ENCODE peak calls at places on chromosomes 2 and 18, in nine cellular contexts. I is RWPE1, H is dermis blood vessel endothelial cell, M is EH, W is DMS153, J is AG20443, A is RPMI7951, Q is SW 1271, Y is AG08396. T is an unnamed sample.

GRCh38 chr2:56053679-56054078 is 130.1 kb upstream of the EFEMP1 start:
- DNase-seq in I (no peak), H (no peak), M (no peak), W (no peak), J (no peak), A (no peak), Q (no peak), Y (no peak), T (no peak)

GRCh38 chr18:39602112-39602511 is 2036.5 kb upstream of the CELF4 start:
- DNase-seq in I (no peak), H (no peak), M (no peak), W (no peak), J (no peak), A (no peak), Q (no peak), Y (no peak), T (no peak)

GRCh38 chr2:154173919-154174318 is 302.2 kb downstream of the GALNT13 start:
- DNase-seq in I (no peak), H (no peak), M (no peak), W (no peak), J (no peak), A (no peak), Q (no peak), Y (no peak), T (no peak)

GRCh38 chr2:163175294-163175693 is 336.7 kb upstream of the KCNH7 start:
- DNase-seq in I (no peak), H (no peak), M (no peak), W (no peak), J (no peak), A (no peak), Q (no peak), Y (no peak), T (peak)

GRCh38 chr2:196314780-196315179 is 143.4 kb upstream of the STK17B start:
- DNase-seq in I (no peak), H (no peak), M (peak), W (no peak), J (no peak), A (peak), Q (no peak), Y (no peak), T (peak)

GRCh38 chr2:86790828-86791561 is at the start of gene CD8A:
- DNase-seq in I (no peak), H (peak), M (peak), W (no peak), J (peak), A (peak), Q (no peak), Y (peak), T (peak)

GRCh38 chr2:152304845-152305244 is 30.1 kb upstream of the FMNL2 start:
- DNase-seq in I (peak), H (no peak), M (peak), W (no peak), J (peak), A (no peak), Q (no peak), Y (peak), T (peak)

GRCh38 chr2:68333009-68333408 is 13.3 kb upstream of the CNRIP1 start:
- DNase-seq in I (no peak), H (no peak), M (no peak), W (no peak), J (no peak), A (no peak), Q (no peak), Y (no peak), T (no peak)

GRCh38 chr18:35091841-35092240 is 50.6 kb downstream of the MAPRE2 start:
- DNase-seq in I (no peak), H (no peak), M (no peak), W (no peak), J (no peak), A (no peak), Q (no peak), Y (no peak), T (no peak)

GRCh38 chr2:20507166-20507692 is 60.4 kb downstream of the RHOB start:
- DNase-seq in I (no peak), H (no peak), M (peak), W (peak), J (no peak), A (peak), Q (no peak), Y (no peak), T (peak)

GRCh38 chr2:15198051-15198450 is 363.1 kb downstream of the NBAS start:
- DNase-seq in I (no peak), H (no peak), M (no peak), W (no peak), J (no peak), A (no peak), Q (no peak), Y (no peak), T (no peak)